ENCODE peak calls at places on chromosomes 2 and 18, in nine cellular contexts. I is PC-3; F is heart left ventricle; Z is tibial artery; P is psoas muscle; C is osteoblast; V is dorsolateral prefrontal cortex; G is neural progenitor cell; U is naive thymus-derived CD4-positive, alpha-beta T cell. T is an unnamed sample. For H3K27me3, the result is how much of the 10 kb centered on the place peaks cover.

GRCh38 chr2:95260028-95261023 is 13.9 kb upstream of the PROM2 start:
- DNase-seq in I (no peak), F (no peak), Z (no peak), P (no peak), C (peak), V (peak), G (no peak), U (no peak), T (no peak)

GRCh38 chr2:171244970-171245782 is 84.5 kb upstream of the TLK1 start:
- DNase-seq in I (peak), F (no peak), Z (no peak), P (no peak), C (no peak), V (no peak), G (no peak), U (no peak), T (no peak)

GRCh38 chr2:194545978-194546377 is 1111.0 kb upstream of the SLC39A10 start:
- DNase-seq in I (peak), F (no peak), Z (no peak), P (no peak), C (no peak), V (no peak), G (no peak), U (no peak), T (no peak)

GRCh38 chr2:105644174-105644980 is 100.3 kb upstream of the NCK2 start:
- DNase-seq in I (peak), F (no peak), Z (no peak), P (no peak), C (no peak), V (peak), G (no peak), U (no peak), T (no peak)

GRCh38 chr18:6525593-6525992 is 110.9 kb upstream of the L3MBTL4 start:
- DNase-seq in I (peak), F (no peak), Z (no peak), P (no peak), C (no peak), V (no peak), G (no peak), U (no peak), T (no peak)

GRCh38 chr2:86584164-86584913 is 21.1 kb upstream of the CHMP3 start:
- DNase-seq in I (peak), F (no peak), Z (no peak), P (no peak), C (no peak), V (no peak), G (no peak), U (peak), T (no peak)

GRCh38 chr18:75264195-75264594 is 53.6 kb downstream of the TSHZ1 start:
- DNase-seq in I (no peak), F (no peak), Z (no peak), P (no peak), C (no peak), V (no peak), G (no peak), U (no peak), T (no peak)

GRCh38 chr2:206831442-206831995 is 66.1 kb downstream of the FASTKD2 start:
- DNase-seq in I (no peak), F (no peak), Z (no peak), P (no peak), C (no peak), V (no peak), G (no peak), U (no peak), T (peak)

GRCh38 chr18:10923671-10924070 is 225.7 kb downstream of the PIEZO2 start:
- DNase-seq in I (no peak), F (no peak), Z (no peak), P (no peak), C (no peak), V (no peak), G (no peak), U (no peak), T (no peak)

GRCh38 chr2:126828051-126828450 is 70.6 kb upstream of the TEX51 start:
- DNase-seq in I (no peak), F (no peak), Z (no peak), P (no peak), C (no peak), V (no peak), G (no peak), U (no peak), T (no peak)

GRCh38 chr2:23904215-23904614 is 22.7 kb downstream of the ATAD2B start:
- DNase-seq in I (no peak), F (no peak), Z (no peak), P (no peak), C (no peak), V (no peak), G (no peak), U (no peak), T (no peak)

GRCh38 chr2:240595381-240596079 is 9.0 kb downstream of the CAPN10 start:
- DNase-seq in I (no peak), F (no peak), Z (no peak), P (peak), C (peak), V (no peak), G (peak), U (peak), T (peak)

GRCh38 chr2:206296128-206296527 is 21.7 kb downstream of the ZDBF2 start:
- DNase-seq in I (peak), F (no peak), Z (no peak), P (no peak), C (peak), V (no peak), G (no peak), U (no peak), T (no peak)

GRCh38 chr2:233351423-233351822 is 2.9 kb upstream of the DGKD start:
- DNase-seq in I (peak), F (no peak), Z (no peak), P (no peak), C (no peak), V (no peak), G (no peak), U (no peak), T (no peak)

GRCh38 chr18:64893349-64893748 is 744.5 kb upstream of the LINC00305 start:
- DNase-seq in I (no peak), F (no peak), Z (no peak), P (no peak), C (no peak), V (no peak), G (peak), U (no peak), T (no peak)

GRCh38 chr2:129923265-129924141 is 56.0 kb upstream of the RAB6C start:
- DNase-seq in I (peak), F (no peak), Z (no peak), P (no peak), C (no peak), V (peak), G (peak), U (peak), T (peak)

GRCh38 chr18:2654828-2655152 is 736 bp upstream of the SMCHD1 start:
- DNase-seq in I (no peak), F (no peak), Z (no peak), P (no peak), C (no peak), V (no peak), G (no peak), U (peak), T (peak)

GRCh38 chr2:989766-990467 is 39.3 kb downstream of the SNTG2 start:
- DNase-seq in I (no peak), F (no peak), Z (no peak), P (no peak), C (peak), V (no peak), G (no peak), U (no peak), T (peak)

GRCh38 chr2:126874961-126875360 is 23.7 kb upstream of the TEX51 start:
- DNase-seq in I (no peak), F (no peak), Z (no peak), P (no peak), C (no peak), V (no peak), G (no peak), U (no peak), T (no peak)

GRCh38 chr18:52992041-52992440 is 652.0 kb downstream of the DCC start:
- DNase-seq in I (no peak), F (no peak), Z (no peak), P (no peak), C (no peak), V (no peak), G (peak), U (no peak), T (peak)

GRCh38 chr18:45611943-45612342 is 3.3 kb upstream of the SLC14A2 start:
- DNase-seq in I (no peak), F (no peak), Z (no peak), P (no peak), C (no peak), V (no peak), G (no peak), U (no peak), T (no peak)

GRCh38 chr2:216370961-216371633 is 1.2 kb downstream of the MARCHF4 start:
- DNase-seq in I (no peak), F (no peak), Z (no peak), P (no peak), C (peak), V (no peak), G (peak), U (no peak), T (peak)

GRCh38 chr2:8534729-8535397 is 147.0 kb upstream of the ID2 start:
- DNase-seq in I (no peak), F (peak), Z (peak), P (peak), C (peak), V (peak), G (no peak), U (no peak), T (peak)

GRCh38 chr2:112604952-112605351 is 20.5 kb downstream of the CHCHD5 start:
- DNase-seq in I (no peak), F (no peak), Z (no peak), P (no peak), C (no peak), V (no peak), G (no peak), U (no peak), T (no peak)

GRCh38 chr2:28716265-28716865 is 35.3 kb upstream of the PPP1CB start:
- DNase-seq in I (peak), F (peak), Z (peak), P (peak), C (peak), V (peak), G (no peak), U (no peak), T (no peak)

GRCh38 chr2:177547122-177547521 is 154.5 kb downstream of the AGPS start:
- DNase-seq in I (no peak), F (no peak), Z (no peak), P (no peak), C (no peak), V (no peak), G (no peak), U (no peak), T (no peak)

GRCh38 chr2:45960057-45960863 is 308.8 kb downstream of the PRKCE start:
- DNase-seq in I (peak), F (no peak), Z (no peak), P (no peak), C (no peak), V (no peak), G (no peak), U (no peak), T (no peak)

GRCh38 chr2:20048488-20049443 is 2.7 kb downstream of the LAPTM4A start:
- DNase-seq in I (no peak), F (no peak), Z (no peak), P (no peak), C (peak), V (no peak), G (peak), U (no peak), T (no peak)

GRCh38 chr2:240579771-240580614 is 6.5 kb upstream of the CAPN10 start:
- DNase-seq in I (peak), F (no peak), Z (peak), P (peak), C (peak), V (no peak), G (peak), U (peak), T (peak)

GRCh38 chr18:44855681-44856080 is 175.0 kb downstream of the SETBP1 start:
- DNase-seq in I (no peak), F (no peak), Z (no peak), P (no peak), C (no peak), V (no peak), G (no peak), U (no peak), T (no peak)

GRCh38 chr2:10232096-10232815 is 70.4 kb upstream of the HPCAL1 start:
- DNase-seq in I (no peak), F (no peak), Z (no peak), P (no peak), C (peak), V (no peak), G (no peak), U (no peak), T (no peak)

GRCh38 chr2:85318222-85319182 is 9.3 kb downstream of the TGOLN2 start:
- DNase-seq in I (peak), F (no peak), Z (no peak), P (no peak), C (peak), V (no peak), G (no peak), U (no peak), T (no peak)

GRCh38 chr18:45167109-45167551 is 448.1 kb upstream of the SLC14A2 start:
- DNase-seq in I (peak), F (no peak), Z (no peak), P (no peak), C (peak), V (no peak), G (no peak), U (no peak), T (no peak)

GRCh38 chr2:144510206-144510991 is 9.5 kb downstream of the ZEB2 start:
- DNase-seq in I (no peak), F (peak), Z (no peak), P (no peak), C (no peak), V (no peak), G (peak), U (no peak), T (peak)

GRCh38 chr2:144512421-144513272 is 7.3 kb downstream of the ZEB2 start:
- DNase-seq in I (no peak), F (no peak), Z (no peak), P (no peak), C (no peak), V (no peak), G (no peak), U (no peak), T (no peak)

GRCh38 chr2:144509548-144510205 is 10.2 kb downstream of the ZEB2 start:
- DNase-seq in I (no peak), F (no peak), Z (no peak), P (no peak), C (no peak), V (no peak), G (no peak), U (no peak), T (no peak)

GRCh38 chr2:144511945-144512344 is 8.0 kb downstream of the ZEB2 start:
- DNase-seq in I (no peak), F (no peak), Z (no peak), P (no peak), C (no peak), V (peak), G (peak), U (no peak), T (no peak)

DNA sequence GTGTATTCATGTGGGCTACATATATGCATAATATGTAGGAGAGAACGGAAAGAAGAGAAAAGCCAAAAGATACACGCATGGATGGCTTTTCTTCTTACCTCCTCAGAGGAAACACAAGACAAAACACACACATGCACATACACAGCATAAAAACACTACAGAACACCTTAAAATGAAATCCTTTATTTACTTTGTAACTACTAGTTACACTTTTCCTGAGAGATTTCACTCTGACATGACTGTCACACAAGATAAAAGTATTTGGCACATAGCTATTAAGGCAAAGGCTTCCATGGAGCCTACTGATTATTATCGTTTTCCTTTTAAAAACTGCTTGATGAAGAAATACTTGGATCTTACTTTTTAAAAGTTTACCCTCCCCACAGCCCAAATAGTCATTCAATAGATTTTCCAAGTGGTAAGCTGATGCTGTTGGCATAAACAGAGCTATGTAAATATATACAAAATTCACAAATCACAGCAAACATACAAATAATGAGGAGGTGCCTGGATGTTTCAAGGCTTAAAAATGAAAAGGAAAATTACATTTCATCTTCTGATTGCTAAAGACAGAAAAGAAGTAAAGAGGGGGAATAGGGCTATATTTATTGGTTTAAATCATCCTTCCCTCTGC is 8.6 kb downstream of the ZEB2 start:
- DNase-seq in I (no peak), F (no peak), Z (no peak), P (no peak), C (no peak), V (no peak), G (no peak), U (no peak), T (no peak)
- H3K27me3 ChIP-seq in I (under half), F (under half), Z (under half), P (under half), C (under half), V (under half), G (under half), U (under half), T (half or more)

GRCh38 chr2:236167297-236168109 is 683 bp downstream of the GBX2 start:
- DNase-seq in I (peak), F (no peak), Z (no peak), P (no peak), C (peak), V (no peak), G (peak), U (no peak), T (peak)

GRCh38 chr2:236165491-236166156 is 2.6 kb downstream of the GBX2 start:
- DNase-seq in I (no peak), F (no peak), Z (no peak), P (no peak), C (peak), V (no peak), G (no peak), U (no peak), T (no peak)

GRCh38 chr2:236164983-236165301 is 3.2 kb downstream of the GBX2 start:
- DNase-seq in I (no peak), F (no peak), Z (no peak), P (no peak), C (peak), V (no peak), G (no peak), U (no peak), T (no peak)

GRCh38 chr2:236166781-236167296 is 1.3 kb downstream of the GBX2 start:
- DNase-seq in I (no peak), F (no peak), Z (no peak), P (no peak), C (peak), V (no peak), G (peak), U (no peak), T (peak)

GRCh38 chr2:236166157-236166780 is 1.9 kb downstream of the GBX2 start:
- DNase-seq in I (no peak), F (no peak), Z (no peak), P (no peak), C (peak), V (no peak), G (peak), U (no peak), T (peak)
- H3K27me3 ChIP-seq in I (under half), F (half or more), Z (under half), P (half or more), C (half or more), V (half or more), G (half or more), U (under half), T (half or more)

DNA sequence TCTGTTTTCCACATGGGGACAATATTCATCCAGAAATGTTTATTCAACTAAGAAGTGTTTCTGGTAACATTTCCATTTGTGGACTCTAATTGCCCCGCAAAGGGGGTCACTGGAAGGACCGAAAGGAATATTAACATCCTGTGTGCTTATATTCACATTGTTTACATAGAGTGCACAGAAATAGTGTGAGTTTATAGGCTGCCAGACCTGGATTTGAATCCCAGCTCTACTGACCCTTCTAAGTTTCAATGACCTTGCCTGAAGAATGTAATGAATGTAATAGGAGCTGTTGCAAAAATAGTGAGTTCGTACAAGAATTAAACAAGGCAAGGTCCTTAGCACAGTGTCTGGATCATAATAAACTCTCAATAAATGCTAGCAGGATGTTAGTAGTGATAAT is 152.9 kb upstream of the NCKAP5 start:
- DNase-seq in I (no peak), F (no peak), Z (no peak), P (no peak), C (no peak), V (no peak), G (no peak), U (no peak), T (no peak)
- H3K27me3 ChIP-seq in I (under half), F (under half), Z (under half), P (under half), C (under half), V (under half), G (under half), U (under half), T (under half)

DNA sequence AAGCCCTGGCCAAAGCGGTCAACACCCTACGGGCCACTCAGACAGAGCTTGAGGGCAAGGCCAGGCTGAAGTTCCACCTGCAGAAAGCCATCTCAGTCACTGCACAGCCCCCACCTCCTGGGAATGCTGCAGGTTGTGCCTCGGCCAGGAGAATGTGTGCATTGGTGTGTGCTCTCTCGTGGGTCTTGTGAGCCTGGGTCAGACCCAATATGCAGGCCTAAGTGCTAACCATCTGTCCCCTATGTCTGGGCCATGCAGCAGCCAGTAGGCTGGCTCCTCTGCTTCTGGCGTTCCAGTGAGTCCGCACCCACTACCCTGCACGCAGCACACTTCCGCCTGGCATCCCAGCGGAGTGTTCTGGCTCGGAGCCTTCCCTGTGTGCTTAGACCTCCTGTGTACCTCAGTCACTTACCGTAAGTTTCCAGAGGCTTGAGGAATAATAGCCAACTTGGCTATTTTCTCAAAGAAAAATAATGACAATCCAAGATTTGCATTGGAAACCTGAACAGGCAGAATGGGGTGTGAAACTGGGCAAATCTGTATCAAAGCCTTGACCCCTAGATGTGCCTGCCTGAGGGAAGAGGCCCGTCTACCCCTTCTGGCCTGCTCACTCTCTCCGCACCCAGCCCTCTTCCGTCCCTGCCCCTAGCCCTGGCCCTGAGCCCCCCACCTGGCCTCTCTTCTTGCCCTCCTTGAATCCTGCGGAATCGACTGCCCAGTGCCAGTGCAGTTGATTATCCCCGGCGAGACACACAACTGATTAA is 7.2 kb downstream of the SIX3 start:
- DNase-seq in I (no peak), F (no peak), Z (no peak), P (no peak), C (peak), V (no peak), G (no peak), U (no peak), T (peak)
- H3K27me3 ChIP-seq in I (under half), F (under half), Z (under half), P (half or more), C (half or more), V (under half), G (half or more), U (under half), T (half or more)

GRCh38 chr2:60569680-60570111 is 16.2 kb upstream of the BCL11A start:
- DNase-seq in I (no peak), F (no peak), Z (no peak), P (no peak), C (no peak), V (no peak), G (peak), U (no peak), T (peak)
- H3K27me3 ChIP-seq in I (half or more), F (under half), Z (under half), P (half or more), C (under half), V (under half), G (half or more), U (under half), T (under half)

DNA sequence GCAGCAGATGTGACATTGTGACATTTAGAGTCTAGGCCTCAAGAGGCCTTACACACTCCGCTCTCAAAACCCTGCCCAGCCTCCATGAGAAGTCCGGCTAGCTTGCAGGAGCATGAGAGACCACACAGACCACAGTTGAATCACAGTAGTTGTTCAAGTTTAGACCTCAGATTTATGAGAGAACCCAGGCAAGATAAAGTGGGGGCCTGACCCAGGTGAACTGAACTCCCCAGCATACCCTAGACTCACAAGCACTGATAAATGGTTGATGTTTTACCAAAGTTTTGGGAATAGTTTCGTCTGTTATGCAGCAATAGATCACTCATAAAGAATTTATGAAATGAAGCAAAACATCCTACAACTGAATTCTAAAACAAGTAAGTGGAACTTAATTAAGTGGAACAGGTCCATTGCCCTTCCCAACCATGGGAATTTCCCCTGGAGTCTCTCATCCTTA is 4.7 kb upstream of the STAT1 start:
- DNase-seq in I (no peak), F (no peak), Z (no peak), P (no peak), C (no peak), V (no peak), G (no peak), U (no peak), T (no peak)
- H3K27me3 ChIP-seq in I (under half), F (under half), Z (under half), P (under half), C (under half), V (under half), G (half or more), U (under half), T (under half)